ENCODE peak calls at places on chromosomes 11 and 22, in four cellular contexts. One of them, this sample, is unnamed.

GRCh38 chr11:57541099-57541670 is 3.8 kb downstream of the SMTNL1 start:
- DNase-seq in A549: no peak
- DNase-seq in left ventricle myocardium inferior: no peak
- DNase-seq in astrocyte of the spinal cord: no peak
- DNase-seq in this sample: no peak

GRCh38 chr11:130918081-130918480 is 1.8 kb upstream of the SNX19 start:
- DNase-seq in left ventricle myocardium inferior: no peak
- DNase-seq in astrocyte of the spinal cord: no peak
- DNase-seq in A549: no peak
- DNase-seq in this sample: no peak

GRCh38 chr11:132716037-132716436 is 816.3 kb downstream of the OPCML start:
- DNase-seq in astrocyte of the spinal cord: no peak
- DNase-seq in A549: no peak
- DNase-seq in left ventricle myocardium inferior: no peak
- DNase-seq in this sample: no peak

GRCh38 chr11:117519590-117519989 is 191.9 kb downstream of the CEP164 start:
- DNase-seq in astrocyte of the spinal cord: no peak
- DNase-seq in A549: no peak
- DNase-seq in left ventricle myocardium inferior: no peak
- DNase-seq in this sample: no peak

GRCh38 chr11:69013009-69013951 is at the start of gene MRGPRF:
- DNase-seq in left ventricle myocardium inferior: peak; percentile 92
- DNase-seq in A549: peak; percentile 30
- DNase-seq in astrocyte of the spinal cord: peak; percentile 82
- DNase-seq in this sample: no peak

GRCh38 chr11:116518141-116518540 is 254.6 kb downstream of the BUD13 start:
- DNase-seq in astrocyte of the spinal cord: no peak
- DNase-seq in A549: no peak
- DNase-seq in left ventricle myocardium inferior: no peak
- DNase-seq in this sample: no peak

GRCh38 chr11:43687120-43687791 is 6.7 kb downstream of the HSD17B12 start:
- DNase-seq in left ventricle myocardium inferior: peak; percentile 47
- DNase-seq in astrocyte of the spinal cord: peak; percentile 19
- DNase-seq in A549: no peak
- DNase-seq in this sample: no peak

GRCh38 chr11:72864692-72865655 is 50.8 kb downstream of the ATG16L2 start:
- DNase-seq in astrocyte of the spinal cord: peak; percentile 54
- DNase-seq in left ventricle myocardium inferior: peak; percentile 23
- DNase-seq in A549: no peak
- DNase-seq in this sample: no peak

GRCh38 chr22:46413725-46414379 is 78.3 kb downstream of the TRMU start:
- DNase-seq in left ventricle myocardium inferior: no peak
- DNase-seq in astrocyte of the spinal cord: no peak
- DNase-seq in A549: no peak
- DNase-seq in this sample: no peak

GRCh38 chr11:67613960-67614715 is 7.4 kb downstream of the NDUFV1 start:
- DNase-seq in astrocyte of the spinal cord: peak; percentile 29
- DNase-seq in left ventricle myocardium inferior: peak; percentile 60
- DNase-seq in A549: peak; percentile 46
- DNase-seq in this sample: peak; percentile 73

GRCh38 chr11:115580927-115581680 is 76.9 kb upstream of the CADM1 start:
- DNase-seq in left ventricle myocardium inferior: peak; percentile 53
- DNase-seq in A549: no peak
- DNase-seq in astrocyte of the spinal cord: no peak
- DNase-seq in this sample: no peak

GRCh38 chr11:76637491-76638266 is 32.9 kb downstream of the LRRC32 start:
- DNase-seq in A549: no peak
- DNase-seq in astrocyte of the spinal cord: no peak
- DNase-seq in left ventricle myocardium inferior: peak; percentile 78
- DNase-seq in this sample: no peak

GRCh38 chr22:43110444-43110926 is at the start of gene BIK:
- DNase-seq in astrocyte of the spinal cord: no peak
- DNase-seq in left ventricle myocardium inferior: peak; percentile 39
- DNase-seq in A549: peak; percentile 41
- DNase-seq in this sample: peak; percentile 73

GRCh38 chr22:46649176-46650077 is 29.2 kb downstream of the GRAMD4 start:
- DNase-seq in A549: peak; percentile 93
- DNase-seq in left ventricle myocardium inferior: peak; percentile 63
- DNase-seq in astrocyte of the spinal cord: peak; percentile 43
- DNase-seq in this sample: no peak

GRCh38 chr11:22930816-22931594 is 70.7 kb upstream of the CCDC179 start:
- DNase-seq in astrocyte of the spinal cord: no peak
- DNase-seq in left ventricle myocardium inferior: no peak
- DNase-seq in A549: no peak
- DNase-seq in this sample: no peak

GRCh38 chr11:30392977-30393376 is 70.1 kb downstream of the ARL14EP start:
- DNase-seq in left ventricle myocardium inferior: no peak
- DNase-seq in astrocyte of the spinal cord: no peak
- DNase-seq in A549: no peak
- DNase-seq in this sample: no peak

GRCh38 chr11:30392221-30392784 is 69.4 kb downstream of the ARL14EP start:
- DNase-seq in left ventricle myocardium inferior: no peak
- DNase-seq in astrocyte of the spinal cord: peak; percentile 0
- DNase-seq in A549: no peak
- DNase-seq in this sample: no peak

DNA sequence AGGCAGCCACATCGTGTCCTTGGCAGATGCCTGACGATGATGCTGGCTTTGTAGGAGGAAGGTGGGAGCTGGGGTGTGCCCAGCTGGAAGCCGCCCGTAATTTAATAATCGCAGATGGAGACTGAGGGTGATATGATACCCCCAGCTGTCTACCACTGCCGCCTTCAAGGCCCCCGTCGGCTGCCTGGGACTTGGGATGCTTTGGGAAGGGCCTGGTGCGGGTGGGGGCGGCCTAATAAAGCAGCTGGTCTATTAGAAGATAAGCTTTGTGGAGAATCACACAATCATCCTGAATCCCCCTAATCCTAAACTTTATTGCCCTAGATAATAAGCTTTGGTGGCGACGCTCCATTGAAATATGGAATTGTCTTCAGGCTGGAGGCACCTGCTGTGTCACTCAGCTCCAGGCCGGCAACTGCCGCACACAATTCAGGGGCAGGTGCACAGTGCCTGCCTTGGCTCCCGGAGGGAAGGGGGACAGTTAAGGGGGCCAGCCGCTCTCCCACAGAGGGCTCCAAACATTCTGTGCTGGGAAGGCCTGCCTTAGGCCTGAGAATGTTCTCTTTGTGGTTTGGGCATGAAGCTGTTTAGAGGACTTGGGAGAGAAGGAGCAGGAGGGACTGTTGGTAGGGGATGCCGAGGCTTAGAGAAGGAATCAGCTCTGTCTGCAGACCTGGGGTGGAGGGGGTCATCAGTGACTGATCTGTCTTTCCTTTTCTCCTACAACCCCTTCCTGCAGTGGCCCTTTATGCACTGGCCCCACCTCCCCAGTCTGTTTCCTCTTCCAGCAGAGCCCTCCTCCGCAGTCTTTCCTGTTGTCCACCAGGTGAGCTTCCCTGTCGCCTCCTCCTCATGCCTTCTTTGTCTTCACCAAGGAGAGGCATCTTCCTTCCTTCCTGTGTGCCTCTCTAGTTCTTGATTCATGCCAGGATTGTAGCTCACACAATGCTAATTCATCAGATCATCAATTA is 65.3 kb downstream of the ARL14EP start:
- DNase-seq in A549: no peak
- DNase-seq in left ventricle myocardium inferior: no peak
- DNase-seq in astrocyte of the spinal cord: no peak
- DNase-seq in this sample: no peak
- TF ChIP-seq CTCF in A549: no peak
- TF ChIP-seq CTCF in left ventricle myocardium inferior: no peak
- TF ChIP-seq CTCF in astrocyte of the spinal cord: no peak
- TF ChIP-seq CTCF in this sample: no peak

DNA sequence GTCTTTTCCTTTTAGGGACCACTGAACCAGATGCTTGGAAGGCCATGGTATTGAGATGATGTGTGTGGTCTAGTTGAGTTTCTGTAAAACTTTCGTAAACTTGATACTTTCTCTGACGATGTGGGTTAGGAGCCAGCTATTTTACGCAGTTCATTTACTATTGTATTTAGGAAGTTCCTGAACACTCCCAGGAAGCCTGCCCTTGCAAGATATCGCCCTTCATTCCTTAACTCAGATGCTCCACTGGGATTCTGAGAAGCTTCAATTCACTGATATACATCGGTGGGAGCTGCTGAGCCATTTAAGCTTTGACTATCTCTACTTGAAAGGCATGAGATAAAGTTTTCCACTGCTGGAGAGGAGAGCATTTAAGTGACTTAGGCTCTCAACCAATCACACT is 121.3 kb downstream of the CSNK2A3 start:
- DNase-seq in left ventricle myocardium inferior: no peak
- DNase-seq in astrocyte of the spinal cord: no peak
- DNase-seq in A549: no peak
- DNase-seq in this sample: no peak
- TF ChIP-seq CTCF in left ventricle myocardium inferior: no peak
- TF ChIP-seq CTCF in astrocyte of the spinal cord: no peak
- TF ChIP-seq CTCF in A549: no peak
- TF ChIP-seq CTCF in this sample: no peak

GRCh38 chr11:70192666-70193410 is 10.3 kb upstream of the FADD start:
- DNase-seq in A549: no peak
- DNase-seq in astrocyte of the spinal cord: no peak
- DNase-seq in left ventricle myocardium inferior: peak; percentile 39
- DNase-seq in this sample: no peak

GRCh38 chr11:70193411-70194292 is 9.4 kb upstream of the FADD start:
- DNase-seq in left ventricle myocardium inferior: no peak
- DNase-seq in A549: no peak
- DNase-seq in astrocyte of the spinal cord: no peak
- DNase-seq in this sample: no peak

GRCh38 chr11:70191495-70192140 is 11.5 kb upstream of the FADD start:
- DNase-seq in A549: peak; percentile 79
- DNase-seq in left ventricle myocardium inferior: peak; percentile 83
- DNase-seq in astrocyte of the spinal cord: peak; percentile 56
- DNase-seq in this sample: peak; percentile 93

GRCh38 chr11:70200212-70200844 is 2.8 kb upstream of the FADD start:
- DNase-seq in astrocyte of the spinal cord: no peak
- DNase-seq in A549: no peak
- DNase-seq in left ventricle myocardium inferior: no peak
- DNase-seq in this sample: no peak

DNA sequence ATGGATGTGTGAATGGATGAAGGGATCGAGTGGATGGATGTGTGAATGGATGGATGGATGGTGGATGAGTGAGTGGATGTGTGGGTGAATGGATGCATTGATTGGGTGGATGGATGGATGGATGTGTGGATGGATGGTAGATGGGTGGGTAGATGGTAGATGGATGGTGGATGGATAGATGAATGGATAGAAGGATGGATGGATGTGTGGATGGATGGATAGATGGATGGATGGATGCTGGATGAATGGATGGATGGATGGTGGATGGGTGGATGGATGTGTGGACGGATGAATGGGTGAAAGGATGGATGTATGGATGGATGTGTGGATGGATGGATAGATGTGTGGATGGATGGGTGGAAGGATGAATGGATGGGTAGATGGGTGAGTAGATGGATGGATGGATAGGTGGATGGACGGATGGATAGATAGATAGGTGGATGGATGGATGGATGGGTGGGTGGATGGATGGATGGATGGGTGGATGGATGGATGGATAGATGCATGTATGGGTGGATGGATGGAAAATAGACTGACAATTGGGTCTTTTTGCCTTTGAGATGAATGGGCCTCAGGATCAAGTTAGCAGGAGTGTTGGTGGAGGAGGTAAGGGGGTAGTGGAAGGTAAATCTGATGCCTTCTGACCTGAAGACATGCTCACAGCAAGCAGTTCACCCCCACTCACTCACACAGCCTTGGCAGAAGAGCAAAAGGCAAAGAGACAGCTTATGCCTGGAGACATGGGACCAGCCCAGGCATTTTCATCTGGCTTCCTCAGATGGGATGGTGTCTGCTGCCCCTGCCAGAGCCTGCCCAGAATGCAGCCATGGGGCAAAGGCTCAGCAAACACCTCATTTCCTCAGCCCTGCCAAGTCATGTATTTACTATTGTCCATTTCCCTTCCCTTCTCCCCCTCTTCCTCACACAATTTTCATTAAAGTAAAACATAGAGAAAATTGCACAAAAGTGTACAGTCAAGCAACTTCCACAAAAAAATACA is 8.0 kb upstream of the FADD start:
- DNase-seq in astrocyte of the spinal cord: no peak
- DNase-seq in A549: no peak
- DNase-seq in left ventricle myocardium inferior: no peak
- DNase-seq in this sample: no peak
- TF ChIP-seq CTCF in astrocyte of the spinal cord: no peak
- TF ChIP-seq CTCF in A549: no peak
- TF ChIP-seq CTCF in left ventricle myocardium inferior: no peak
- TF ChIP-seq CTCF in this sample: no peak

DNA sequence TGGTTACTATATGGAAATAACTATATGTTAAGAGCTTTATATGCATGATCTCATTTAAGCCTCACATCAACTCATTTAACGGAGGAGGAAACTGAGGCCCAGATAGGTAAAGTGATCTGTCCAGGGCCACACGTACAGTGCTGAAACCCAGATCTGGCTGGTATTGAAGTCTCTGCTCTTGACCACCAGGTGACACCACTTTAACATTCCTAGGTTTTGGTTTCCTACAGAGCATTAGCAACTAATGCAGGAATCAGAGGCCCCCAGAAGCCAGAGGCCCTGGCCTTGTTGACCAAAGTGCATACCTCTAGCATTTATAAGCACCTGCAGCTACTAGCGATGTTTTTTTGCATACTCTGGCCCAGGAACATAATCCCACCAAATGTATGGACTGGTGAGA is 12.9 kb upstream of the LIMK2 start:
- DNase-seq in left ventricle myocardium inferior: no peak
- DNase-seq in A549: no peak
- DNase-seq in astrocyte of the spinal cord: no peak
- DNase-seq in this sample: no peak
- TF ChIP-seq CTCF in left ventricle myocardium inferior: peak; percentile 37
- TF ChIP-seq CTCF in A549: no peak
- TF ChIP-seq CTCF in astrocyte of the spinal cord: peak; percentile 10
- TF ChIP-seq CTCF in this sample: no peak

GRCh38 chr11:109040303-109040702 is 375.4 kb downstream of the DDX10 start:
- DNase-seq in astrocyte of the spinal cord: no peak
- DNase-seq in A549: peak; percentile 7
- DNase-seq in left ventricle myocardium inferior: no peak
- DNase-seq in this sample: no peak
- TF ChIP-seq CTCF in astrocyte of the spinal cord: peak; percentile 15
- TF ChIP-seq CTCF in A549: no peak
- TF ChIP-seq CTCF in left ventricle myocardium inferior: no peak
- TF ChIP-seq CTCF in this sample: no peak

GRCh38 chr11:122023614-122024250 is 92.3 kb downstream of the BLID start:
- DNase-seq in astrocyte of the spinal cord: no peak
- DNase-seq in left ventricle myocardium inferior: no peak
- DNase-seq in A549: no peak
- DNase-seq in this sample: no peak
- TF ChIP-seq CTCF in astrocyte of the spinal cord: peak; percentile 10
- TF ChIP-seq CTCF in left ventricle myocardium inferior: peak; percentile 28
- TF ChIP-seq CTCF in A549: peak; percentile 12
- TF ChIP-seq CTCF in this sample: no peak

DNA sequence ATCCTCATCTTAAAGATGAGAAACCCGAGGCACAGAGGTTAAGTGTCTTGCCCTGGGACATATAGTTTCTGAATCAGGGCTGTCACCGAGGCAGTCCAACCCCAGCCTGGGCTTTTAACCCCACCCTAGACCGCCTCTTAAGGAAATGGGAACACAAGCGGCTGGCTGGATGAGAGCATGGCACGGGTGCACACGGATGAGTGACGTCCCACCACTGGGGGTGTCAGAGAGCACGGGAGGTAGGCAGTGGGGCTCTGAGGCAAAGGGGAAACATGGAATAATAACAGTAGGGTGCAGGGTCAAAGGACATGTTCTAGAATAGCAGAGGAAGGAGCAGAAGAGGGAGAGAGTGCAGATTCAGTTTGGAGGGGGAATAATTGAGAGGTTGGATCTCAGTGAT is 22.3 kb downstream of the PPFIBP2 start:
- DNase-seq in astrocyte of the spinal cord: no peak
- DNase-seq in left ventricle myocardium inferior: no peak
- DNase-seq in A549: peak; percentile 35
- DNase-seq in this sample: peak; percentile 60
- TF ChIP-seq CTCF in astrocyte of the spinal cord: no peak
- TF ChIP-seq CTCF in left ventricle myocardium inferior: peak; percentile 34
- TF ChIP-seq CTCF in A549: no peak
- TF ChIP-seq CTCF in this sample: no peak

GRCh38 chr11:71454470-71455113 is 1.6 kb downstream of the NADSYN1 start:
- DNase-seq in left ventricle myocardium inferior: no peak
- DNase-seq in astrocyte of the spinal cord: no peak
- DNase-seq in A549: no peak
- DNase-seq in this sample: peak; percentile 43
- TF ChIP-seq CTCF in left ventricle myocardium inferior: no peak
- TF ChIP-seq CTCF in astrocyte of the spinal cord: no peak
- TF ChIP-seq CTCF in A549: peak; percentile 26
- TF ChIP-seq CTCF in this sample: peak; percentile 20